ENCODE peak calls at places on chromosomes 2 and 18, in eight cellular contexts. F, U, Z, X, S, M, K and W are unnamed samples. For H3K4me1, the result is how much of the 10 kb centered on the place peaks cover.

GRCh38 chr2:174337337-174338154 is 2.8 kb downstream of the SP9 start:
- DNase-seq in U (no peak), K (no peak), F (no peak), S (peak), Z (no peak), X (no peak), M (no peak), W (no peak)

GRCh38 chr2:112869258-112869842 is 32.8 kb upstream of the IL1B start:
- DNase-seq in K (peak), U (peak), X (peak), M (peak), S (peak), F (peak), Z (peak), W (no peak)

GRCh38 chr2:47056875-47057731 is 98.0 kb downstream of the STPG4 start:
- DNase-seq in X (no peak), F (peak), K (peak), Z (peak), U (no peak), S (no peak), M (no peak), W (no peak)

GRCh38 chr2:122748552-122749011 is 993.1 kb downstream of the TSN start:
- DNase-seq in S (no peak), U (no peak), Z (no peak), K (no peak), M (no peak), F (no peak), X (no peak), W (no peak)

GRCh38 chr2:56357655-56358295 is 174.0 kb downstream of the CCDC85A start:
- DNase-seq in Z (no peak), F (no peak), U (no peak), M (no peak), S (no peak), X (no peak), K (no peak), W (no peak)

GRCh38 chr2:39942970-39943369 is 163.9 kb upstream of the THUMPD2 start:
- DNase-seq in Z (no peak), F (no peak), X (no peak), M (no peak), U (no peak), S (no peak), K (no peak), W (no peak)

GRCh38 chr2:176001281-176001902 is 675 bp downstream of the LNPK start:
- DNase-seq in M (peak), Z (peak), K (peak), S (peak), X (no peak), F (peak), U (peak), W (no peak)

GRCh38 chr2:165889761-165890242 is 63.8 kb downstream of the TTC21B start:
- DNase-seq in X (no peak), U (no peak), S (no peak), K (no peak), M (no peak), F (no peak), Z (no peak), W (no peak)

GRCh38 chr2:131046580-131047274 is 46.5 kb downstream of the FAM168B start:
- DNase-seq in X (no peak), M (no peak), S (no peak), U (peak), F (no peak), Z (no peak), K (no peak), W (no peak)

GRCh38 chr18:79986726-79987125 is 1.6 kb downstream of the TXNL4A start:
- DNase-seq in S (peak), K (no peak), U (no peak), F (no peak), Z (no peak), M (no peak), X (no peak), W (no peak)

DNA sequence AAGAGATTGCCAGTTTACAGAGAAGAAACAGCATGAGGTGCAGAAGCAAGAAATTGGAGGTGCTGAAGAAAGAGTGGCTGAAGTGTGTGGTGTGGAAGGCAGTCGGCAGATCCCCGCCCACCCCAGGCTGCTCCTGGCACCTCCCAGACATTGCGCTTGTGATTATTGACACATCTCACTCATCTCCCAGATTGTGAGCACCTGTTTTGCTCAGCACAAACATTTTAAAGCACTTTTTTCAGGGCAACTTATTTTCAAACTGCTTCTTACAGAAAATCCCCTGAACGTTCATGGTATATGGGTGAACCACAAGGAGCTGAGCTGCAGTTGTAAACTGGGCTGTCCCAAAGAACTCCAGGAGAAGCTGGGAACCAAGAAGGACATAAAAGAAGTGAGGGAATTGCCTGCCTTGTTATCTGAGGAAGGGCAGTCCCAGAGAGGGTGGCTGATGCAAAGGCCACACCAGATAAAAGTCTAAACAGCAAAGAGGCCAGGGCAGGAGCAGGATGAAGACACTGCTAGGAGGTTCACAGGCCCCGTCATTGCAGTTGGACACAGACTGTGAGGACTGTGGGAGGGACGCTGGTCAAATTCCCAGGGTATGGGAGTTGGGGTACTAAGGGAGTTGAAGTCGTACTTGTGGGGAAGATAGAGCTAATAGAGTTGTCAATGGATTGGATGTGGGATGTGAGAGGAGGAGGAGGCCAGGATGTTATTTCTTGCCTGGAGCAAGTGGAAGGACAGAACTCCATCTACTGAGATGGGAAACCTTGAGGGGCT is 65.1 kb downstream of the INPP4A start:
- DNase-seq in S (peak), U (no peak), M (no peak), F (no peak), X (no peak), K (no peak), Z (no peak), W (no peak)
- H3K4me1 ChIP-seq in S (half or more), U (under half), M (under half), F (under half), X (under half), K (under half), Z (half or more), W (under half)

GRCh38 chr18:3604260-3604625 is 154.3 kb downstream of the TGIF1 start:
- DNase-seq in M (no peak), F (no peak), S (no peak), Z (no peak), X (no peak), U (no peak), K (no peak), W (no peak)
- TF ChIP-seq POLR2A in M (no peak), F (no peak), S (no peak), Z (no peak), X (no peak), U (no peak), K (no peak), W (no peak)

GRCh38 chr2:133532919-133533318 is 35.3 kb downstream of the NCKAP5 start:
- DNase-seq in F (no peak), M (no peak), Z (no peak), U (no peak), X (no peak), K (no peak), S (no peak), W (no peak)
- TF ChIP-seq CTCF in F (no peak), M (no peak), Z (no peak), U (no peak), X (no peak), K (no peak), S (no peak), W (no peak)

GRCh38 chr2:201260302-201260800 is at the start of gene CASP8:
- DNase-seq in U (peak), K (peak), Z (peak), S (no peak), X (no peak), M (no peak), F (no peak), W (peak)
- H3K4me1 ChIP-seq in U (under half), K (under half), Z (half or more), S (under half), X (half or more), M (under half), F (under half), W (under half)

GRCh38 chr2:27765621-27766286 is 5.8 kb upstream of the MRPL33 start:
- DNase-seq in F (peak), U (peak), K (peak), Z (peak), X (no peak), S (peak), M (peak), W (no peak)
- TF ChIP-seq POLR2A in F (no peak), U (no peak), K (no peak), Z (no peak), X (no peak), S (peak), M (no peak), W (no peak)